ENCODE peak calls at places on chromosomes 12 and 14, in four cellular contexts. U is PC-3, Y is H9, W is OCI-LY7. R is an unnamed sample. For H3K4me1 and H3K9me3, the result is how much of the 10 kb centered on the place peaks cover.

GRCh38 chr14:90409209-90409730 is 12.4 kb downstream of the CALM1 start:
- DNase-seq in U (peak), Y (no peak), W (no peak), R (no peak)

GRCh38 chr12:991350-992278 is 591 bp downstream of the ERC1 start:
- DNase-seq in U (peak), Y (peak), W (peak), R (no peak)

GRCh38 chr12:29693962-29694361 is 89.8 kb downstream of the TMTC1 start:
- DNase-seq in U (no peak), Y (no peak), W (no peak), R (no peak)

GRCh38 chr14:63290741-63291286 is 27.9 kb downstream of the GPHB5 start:
- DNase-seq in U (no peak), Y (no peak), W (no peak), R (no peak)

GRCh38 chr12:51819851-51820720 is 28.4 kb downstream of the FIGNL2 start:
- DNase-seq in U (no peak), Y (no peak), W (no peak), R (no peak)

GRCh38 chr14:73491256-73491976 is 683 bp downstream of the RIOX1 start:
- DNase-seq in U (peak), Y (peak), W (peak), R (peak)

GRCh38 chr12:2610358-2610757 is 184.4 kb upstream of the FKBP4 start:
- DNase-seq in U (no peak), Y (no peak), W (no peak), R (no peak)

GRCh38 chr12:14611640-14612203 is 44.0 kb upstream of the PLBD1 start:
- DNase-seq in U (no peak), Y (no peak), W (peak), R (no peak)

GRCh38 chr12:4271433-4272013 is 2.0 kb upstream of the CCND2 start:
- DNase-seq in U (no peak), Y (no peak), W (no peak), R (no peak)

GRCh38 chr14:90523544-90523943 is 126.7 kb downstream of the CALM1 start:
- DNase-seq in U (peak), Y (no peak), W (no peak), R (no peak)

GRCh38 chr12:21379218-21379617 is 6.5 kb downstream of the IAPP start:
- DNase-seq in U (no peak), Y (no peak), W (no peak), R (no peak)

GRCh38 chr14:33691907-33692306 is 259.0 kb downstream of the EGLN3 start:
- DNase-seq in U (peak), Y (no peak), W (no peak), R (no peak)

GRCh38 chr12:116975779-116976393 is 65.1 kb downstream of the FBXW8 start:
- DNase-seq in U (no peak), Y (no peak), W (no peak), R (no peak)

GRCh38 chr14:91753501-91754128 is 21.7 kb upstream of the CATSPERB start:
- DNase-seq in U (peak), Y (no peak), W (no peak), R (no peak)

GRCh38 chr12:124921200-124922008 is 7.0 kb upstream of the UBC start:
- DNase-seq in U (peak), Y (peak), W (peak), R (peak)

GRCh38 chr12:18332173-18332572 is 70.9 kb downstream of the PIK3C2G start:
- DNase-seq in U (no peak), Y (no peak), W (no peak), R (no peak)

GRCh38 chr14:68042591-68043210 is 223.1 kb downstream of the RAD51B start:
- DNase-seq in U (peak), Y (no peak), W (no peak), R (no peak)

GRCh38 chr14:91860238-91860637 is 7.1 kb downstream of the TC2N start:
- DNase-seq in U (no peak), Y (no peak), W (no peak), R (no peak)

GRCh38 chr12:123828120-123828519 is 66.0 kb downstream of the DNAH10 start:
- DNase-seq in U (no peak), Y (no peak), W (no peak), R (no peak)

GRCh38 chr14:65261425-65261920 is 151.1 kb upstream of the FUT8 start:
- DNase-seq in U (no peak), Y (no peak), W (no peak), R (no peak)

GRCh38 chr14:74848768-74849167 is 27.2 kb downstream of the PROX2 start:
- DNase-seq in U (no peak), Y (no peak), W (no peak), R (no peak)

GRCh38 chr12:99984271-99985128 is at the start of gene ANKS1B:
- DNase-seq in U (peak), Y (peak), W (no peak), R (no peak)

GRCh38 chr14:58747181-58747580 is 109.4 kb downstream of the DACT1 start:
- DNase-seq in U (peak), Y (no peak), W (no peak), R (no peak)

GRCh38 chr12:120064054-120064940 is 52.3 kb downstream of the RAB35 start:
- DNase-seq in U (no peak), Y (no peak), W (no peak), R (no peak)
- H3K27ac ChIP-seq in U (no peak), Y (no peak), W (no peak), R (no peak)

GRCh38 chr14:106166650-106167204 is 640.3 kb downstream of the TMEM121 start:
- DNase-seq in U (no peak), Y (no peak), W (no peak), R (no peak)
- H3K4me1 ChIP-seq in U (under half), Y (under half), W (under half), R (under half)

GRCh38 chr12:130640496-130640895 is 75.6 kb downstream of the RIMBP2 start:
- DNase-seq in U (no peak), Y (no peak), W (no peak), R (no peak)

GRCh38 chr12:130644124-130644523 is 72.0 kb downstream of the RIMBP2 start:
- DNase-seq in U (no peak), Y (no peak), W (no peak), R (no peak)

GRCh38 chr12:130644566-130644965 is 71.5 kb downstream of the RIMBP2 start:
- DNase-seq in U (no peak), Y (no peak), W (no peak), R (no peak)

GRCh38 chr12:130639759-130640158 is 76.3 kb downstream of the RIMBP2 start:
- DNase-seq in U (no peak), Y (no peak), W (no peak), R (no peak)

GRCh38 chr12:130641571-130642184 is 74.4 kb downstream of the RIMBP2 start:
- DNase-seq in U (no peak), Y (no peak), W (no peak), R (no peak)
- H3K9me3 ChIP-seq in U (under half), Y (under half), W (under half), R (under half)

GRCh38 chr12:94202245-94203180 is 54.1 kb downstream of the PLXNC1 start:
- DNase-seq in U (no peak), Y (no peak), W (peak), R (no peak)

GRCh38 chr12:94198872-94199271 is 50.5 kb downstream of the PLXNC1 start:
- DNase-seq in U (no peak), Y (no peak), W (no peak), R (no peak)

GRCh38 chr12:94198469-94198868 is 50.1 kb downstream of the PLXNC1 start:
- DNase-seq in U (no peak), Y (no peak), W (no peak), R (no peak)

GRCh38 chr12:94200069-94200468 is 51.7 kb downstream of the PLXNC1 start:
- DNase-seq in U (no peak), Y (no peak), W (no peak), R (no peak)

GRCh38 chr12:94200695-94201094 is 52.3 kb downstream of the PLXNC1 start:
- DNase-seq in U (no peak), Y (no peak), W (no peak), R (no peak)
- H3K27ac ChIP-seq in U (no peak), Y (no peak), W (no peak), R (no peak)

DNA sequence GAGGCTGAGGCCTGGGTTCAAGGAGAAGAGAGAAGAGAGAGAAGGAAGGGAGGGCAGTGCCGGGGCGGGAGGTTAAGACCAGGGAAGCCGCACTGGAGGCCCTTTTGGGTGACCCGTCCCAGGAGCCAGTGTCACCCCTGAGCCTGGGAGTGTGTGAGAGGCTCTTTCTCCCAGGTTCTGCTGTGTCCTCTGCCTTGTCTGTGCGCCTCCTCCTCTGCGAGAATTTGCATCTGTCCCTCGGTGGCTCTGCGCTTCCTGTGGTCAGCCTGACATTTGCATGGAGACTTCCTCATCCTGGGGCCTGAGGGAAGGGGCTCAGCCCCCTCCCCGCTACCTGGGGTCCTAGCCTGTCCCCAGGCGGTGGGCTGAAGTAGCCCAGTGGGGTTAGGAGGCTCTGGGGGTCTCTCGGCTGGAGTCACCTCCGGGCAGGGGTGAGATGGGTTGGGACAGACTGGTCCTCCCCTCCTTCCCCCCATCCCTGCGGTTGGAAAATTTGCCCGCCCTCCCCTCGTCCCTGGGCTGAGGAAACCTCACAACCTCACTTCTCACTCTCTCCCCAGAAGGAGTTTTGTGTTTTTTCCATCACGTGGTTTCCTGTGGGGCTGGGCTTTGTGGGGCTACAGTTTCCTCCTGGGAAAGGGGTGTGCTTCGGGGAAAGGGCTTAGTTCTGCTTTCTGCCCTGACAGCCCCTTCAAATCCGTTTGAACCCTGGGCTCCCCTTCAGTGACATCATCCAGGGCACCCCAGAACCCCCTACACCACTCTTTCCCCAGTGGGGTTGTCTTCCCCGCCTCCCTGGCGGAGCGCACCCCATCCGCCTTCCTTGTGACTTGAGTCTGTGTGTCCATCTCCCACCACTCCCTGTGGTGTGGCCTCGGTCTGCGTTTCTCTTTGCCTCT is 2.5 kb downstream of the PTPN6 start:
- DNase-seq in U (no peak), Y (no peak), W (peak), R (peak)
- H3K4me1 ChIP-seq in U (under half), Y (under half), W (half or more), R (half or more)

GRCh38 chr12:133202493-133203343 is 21.4 kb downstream of the ZNF268 start:
- DNase-seq in U (no peak), Y (no peak), W (peak), R (no peak)
- H3K9me3 ChIP-seq in U (under half), Y (half or more), W (half or more), R (under half)

GRCh38 chr12:122394626-122395194 is 27.8 kb downstream of the CLIP1 start:
- DNase-seq in U (no peak), Y (no peak), W (no peak), R (no peak)
- H3K27ac ChIP-seq in U (no peak), Y (no peak), W (no peak), R (no peak)

GRCh38 chr14:102930753-102931579 is 8.5 kb downstream of the AMN start:
- DNase-seq in U (peak), Y (peak), W (no peak), R (no peak)
- H3K4me1 ChIP-seq in U (under half), Y (under half), W (under half), R (under half)

GRCh38 chr12:38161123-38162000 is 155.2 kb upstream of the ALG10B start:
- DNase-seq in U (no peak), Y (no peak), W (no peak), R (no peak)
- H3K9me3 ChIP-seq in U (under half), Y (half or more), W (under half), R (under half)

DNA sequence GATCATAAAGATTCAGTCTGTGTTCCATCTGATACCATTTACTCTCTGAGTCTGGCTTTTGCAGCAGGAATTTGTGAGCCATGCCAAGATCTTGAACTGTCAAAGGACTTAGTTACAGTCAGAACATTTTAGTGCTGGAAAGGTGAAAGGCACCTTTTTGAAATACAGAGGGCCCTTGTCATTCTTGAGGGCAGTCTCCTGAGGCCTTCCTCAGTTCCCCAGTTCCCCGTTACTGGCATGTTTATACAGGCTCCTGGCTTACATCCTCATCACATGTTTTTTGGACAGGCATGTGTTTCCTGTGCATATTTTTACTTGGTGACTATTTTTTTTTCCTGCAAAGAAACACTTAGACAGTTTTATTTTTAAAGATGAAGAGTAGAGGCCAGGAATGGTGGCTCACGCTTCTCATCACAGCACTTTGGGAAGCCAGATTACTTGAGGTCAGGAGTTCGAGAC is 21.0 kb downstream of the CFAP54 start:
- DNase-seq in U (no peak), Y (no peak), W (no peak), R (no peak)
- H3K27ac ChIP-seq in U (no peak), Y (no peak), W (no peak), R (no peak)

R was measured in CD4-positive, alpha-beta memory T cell.